ENCODE peak calls at places on chromosomes 2 and 18, in seven cellular contexts. G is choroid plexus epithelial cell; M is activated T-helper 9 cell treated with anti-CD3 and anti-CD28 coated beads, Interleukin-2, amount 50 U/mL, for 16 hours; I is KBM-7; N is RKO; R is kidney epithelial cell; Y is germinal center. K is an unnamed sample.

GRCh38 chr2:23658466-23658942 is 268.4 kb downstream of the ATAD2B start:
- DNase-seq in N (peak), I (no peak), R (no peak), G (peak), Y (no peak), M (no peak), K (no peak)

GRCh38 chr2:207252979-207253640 is 87.4 kb upstream of the KLF7 start:
- DNase-seq in G (no peak), M (no peak), Y (no peak), I (no peak), N (no peak), R (no peak), K (no peak)

GRCh38 chr2:141501743-141502142 is 629.1 kb downstream of the LRP1B start:
- DNase-seq in M (no peak), N (no peak), I (peak), G (no peak), R (no peak), Y (no peak), K (no peak)

GRCh38 chr2:85395912-85396475 is 14.2 kb downstream of the CAPG start:
- DNase-seq in Y (no peak), M (no peak), N (no peak), R (no peak), G (no peak), I (no peak), K (peak)

GRCh38 chr18:49486617-49486958 is 446 bp downstream of the C18orf32 start:
- DNase-seq in R (no peak), N (peak), I (no peak), M (no peak), G (peak), Y (no peak), K (no peak)

GRCh38 chr18:12015697-12016062 is 34.4 kb downstream of the IMPA2 start:
- DNase-seq in I (no peak), Y (no peak), G (no peak), R (no peak), N (no peak), M (no peak), K (peak)

GRCh38 chr2:64311948-64312621 is 141.9 kb upstream of the LGALSL start:
- DNase-seq in Y (no peak), I (peak), M (no peak), N (peak), R (peak), G (peak), K (peak)

GRCh38 chr2:56713161-56713676 is 529.4 kb downstream of the CCDC85A start:
- DNase-seq in N (no peak), I (no peak), Y (no peak), R (no peak), G (peak), M (no peak), K (no peak)

GRCh38 chr18:13438507-13439056 is 220.0 kb downstream of the LDLRAD4 start:
- DNase-seq in I (no peak), M (no peak), G (no peak), Y (no peak), R (no peak), N (no peak), K (no peak)

GRCh38 chr18:60894254-60894945 is 438.8 kb upstream of the CDH20 start:
- DNase-seq in R (no peak), I (no peak), M (no peak), Y (no peak), G (peak), N (no peak), K (no peak)

GRCh38 chr2:3504741-3505140 is 14.6 kb downstream of the ADI1 start:
- DNase-seq in I (no peak), N (no peak), M (no peak), G (no peak), R (no peak), Y (no peak), K (no peak)

GRCh38 chr2:240439698-240440151 is 4.3 kb downstream of the GPC1 start:
- DNase-seq in Y (no peak), G (no peak), N (no peak), I (no peak), R (no peak), M (no peak), K (peak)

GRCh38 chr2:186503827-186504606 is 18.0 kb downstream of the ZC3H15 start:
- DNase-seq in R (no peak), N (peak), I (peak), M (no peak), G (peak), Y (no peak), K (no peak)

GRCh38 chr2:198004921-198005829 is 200.8 kb downstream of the PLCL1 start:
- DNase-seq in M (peak), I (no peak), N (no peak), G (no peak), R (no peak), Y (no peak), K (no peak)

GRCh38 chr2:3689998-3690748 is 13.2 kb upstream of the DCDC2C start:
- DNase-seq in I (no peak), G (no peak), Y (no peak), N (no peak), R (no peak), M (no peak), K (no peak)

GRCh38 chr2:150643106-150643730 is 155.8 kb upstream of the RND3 start:
- DNase-seq in R (no peak), Y (no peak), I (no peak), G (peak), M (no peak), N (no peak), K (no peak)

GRCh38 chr2:11446733-11447248 is 19.2 kb downstream of the E2F6 start:
- DNase-seq in R (no peak), I (peak), N (no peak), Y (peak), G (peak), M (no peak), K (peak)

GRCh38 chr2:30871440-30871839 is 64.2 kb upstream of the CAPN13 start:
- DNase-seq in I (no peak), M (no peak), R (no peak), N (no peak), G (no peak), Y (no peak), K (no peak)

K was measured in right lobe of liver.